ENCODE peak calls at places on chromosomes 3 and 15, in five cellular contexts. E, C, F, D and L are unnamed samples.

GRCh38 chr3:55607844-55608243 is 120.7 kb upstream of the WNT5A start:
- DNase-seq in E (no peak), C (no peak), F (no peak), D (no peak), L (no peak)

GRCh38 chr3:88031543-88032148 is 27.2 kb downstream of the CGGBP1 start:
- DNase-seq in E (no peak), C (no peak), F (no peak), D (no peak), L (no peak)

GRCh38 chr3:12902181-12902999 is 61.0 kb upstream of the RPL32 start:
- DNase-seq in E (peak), C (no peak), F (no peak), D (no peak), L (no peak)

GRCh38 chr15:68405426-68406250 is 26.3 kb downstream of the ITGA11 start:
- DNase-seq in E (no peak), C (no peak), F (peak), D (no peak), L (peak)

GRCh38 chr3:42549131-42549530 is 32.6 kb downstream of the SEC22C start:
- DNase-seq in E (no peak), C (no peak), F (no peak), D (no peak), L (peak)

GRCh38 chr3:174337227-174337626 is 521.9 kb upstream of the NAALADL2 start:
- DNase-seq in E (no peak), C (no peak), F (no peak), D (no peak), L (no peak)

GRCh38 chr3:128322030-128323022 is 144.4 kb downstream of the DNAJB8 start:
- DNase-seq in E (peak), C (peak), F (peak), D (peak), L (no peak)

GRCh38 chr3:148880681-148881080 is 15.6 kb downstream of the CPA3 start:
- DNase-seq in E (no peak), C (no peak), F (no peak), D (no peak), L (no peak)

GRCh38 chr3:126941721-126942270 is 41.1 kb upstream of the PLXNA1 start:
- DNase-seq in E (no peak), C (no peak), F (no peak), D (no peak), L (peak)

GRCh38 chr3:10601131-10601856 is 95.9 kb upstream of the ATP2B2 start:
- DNase-seq in E (peak), C (no peak), F (no peak), D (no peak), L (no peak)

GRCh38 chr15:58070801-58071418 is 5.4 kb upstream of the ALDH1A2 start:
- DNase-seq in E (peak), C (peak), F (peak), D (peak), L (peak)

GRCh38 chr3:187041362-187042061 is 97.8 kb downstream of the RPL39L start:
- DNase-seq in E (no peak), C (no peak), F (no peak), D (no peak), L (no peak)

GRCh38 chr3:9301091-9301490 is 51.6 kb upstream of the SRGAP3 start:
- DNase-seq in E (no peak), C (no peak), F (no peak), D (no peak), L (no peak)

GRCh38 chr3:187295635-187296034 is 4.1 kb upstream of the MASP1 start:
- DNase-seq in E (no peak), C (no peak), F (no peak), D (no peak), L (no peak)

GRCh38 chr3:24145481-24145880 is 200.4 kb downstream of the NR1D2 start:
- DNase-seq in E (no peak), C (no peak), F (no peak), D (no peak), L (no peak)

GRCh38 chr15:51931638-51932037 is 39.9 kb downstream of the LEO1 start:
- DNase-seq in E (no peak), C (no peak), F (no peak), D (no peak), L (no peak)

GRCh38 chr3:23244642-23245041 is 41.5 kb downstream of the UBE2E2 start:
- DNase-seq in E (no peak), C (no peak), F (no peak), D (no peak), L (no peak)

GRCh38 chr3:14244521-14244920 is 65.9 kb downstream of the LSM3 start:
- DNase-seq in E (no peak), C (no peak), F (no peak), D (no peak), L (peak)

GRCh38 chr3:183636221-183637105 is 1.0 kb downstream of the KLHL24 start:
- DNase-seq in E (peak), C (peak), F (peak), D (peak), L (peak)
- TF ChIP-seq POLR2A in E (peak), C (no peak), F (peak), D (no peak), L (no peak)

GRCh38 chr15:80588801-80589200 is 106.3 kb upstream of the ABHD17C start:
- DNase-seq in E (no peak), C (peak), F (no peak), D (no peak), L (peak)
- TF ChIP-seq POLR2A in E (no peak), C (no peak), F (no peak), D (no peak), L (no peak)

GRCh38 chr3:43729707-43730399 is 39.1 kb downstream of the ABHD5 start:
- DNase-seq in E (no peak), C (peak), F (no peak), D (peak), L (no peak)
- TF ChIP-seq POLR2A in E (no peak), C (no peak), F (no peak), D (no peak), L (no peak)

DNA sequence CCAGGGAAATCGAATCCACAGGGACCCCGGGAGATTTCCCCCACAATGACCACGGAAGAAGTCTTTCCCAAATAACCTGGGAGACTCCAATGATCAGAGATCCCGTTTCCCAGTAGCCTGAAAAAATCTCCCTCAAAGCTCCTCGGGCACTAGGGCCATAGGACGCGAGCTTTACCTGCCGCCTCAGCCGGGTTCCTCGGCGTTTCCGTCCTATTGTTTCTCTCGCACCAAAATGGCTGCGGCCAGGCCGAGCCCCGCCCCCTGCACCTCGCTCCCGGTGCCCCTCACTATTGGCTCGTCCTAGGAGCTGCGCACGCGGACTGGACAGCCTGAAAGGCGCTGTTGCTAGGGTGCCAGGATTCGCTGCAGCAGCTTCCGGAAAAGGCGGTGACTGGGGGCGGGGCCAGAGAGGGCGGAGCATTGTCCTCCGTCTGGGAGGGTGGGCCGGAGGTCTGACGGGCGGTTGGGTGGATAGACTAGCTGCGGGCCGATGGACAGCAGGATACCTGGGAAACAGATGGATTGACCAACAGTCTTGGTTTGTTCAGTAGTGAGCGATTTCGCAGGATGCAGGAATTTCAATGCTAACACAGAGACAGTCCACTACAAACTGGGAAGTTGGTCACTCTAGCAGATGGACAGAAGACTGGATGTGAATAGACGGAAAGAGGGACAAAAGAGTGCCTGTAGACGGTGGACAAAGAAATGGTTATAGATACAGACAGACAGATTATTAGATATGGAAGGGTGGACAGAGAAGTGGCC is at the start of gene IP6K2:
- DNase-seq in E (peak), C (peak), F (peak), D (peak), L (peak)
- TF ChIP-seq POLR2A in E (peak), C (no peak), F (peak), D (peak), L (no peak)

GRCh38 chr15:89912674-89913396 is at the start of gene ARPIN:
- DNase-seq in E (peak), C (peak), F (peak), D (peak), L (peak)
- TF ChIP-seq POLR2A in E (no peak), C (no peak), F (no peak), D (peak), L (no peak)

GRCh38 chr15:99686290-99686689 is 46.9 kb downstream of the LYSMD4 start:
- DNase-seq in E (no peak), C (no peak), F (no peak), D (no peak), L (no peak)
- TF ChIP-seq POLR2A in E (no peak), C (no peak), F (no peak), D (no peak), L (no peak)